ENCODE peak calls at places on chromosomes 16 and 17, in four cellular contexts. R is A549, Q is K562, G is HepG2. K is an unnamed sample.

GRCh38 chr16:25372716-25373115 is 115.1 kb upstream of the ZKSCAN2 start:
- DNase-seq in R (no peak), Q (peak), G (no peak), K (no peak)

GRCh38 chr16:10736926-10737625 is 6.6 kb upstream of the NUBP1 start:
- DNase-seq in Q (peak), G (peak), R (peak), K (peak)

GRCh38 chr16:57628008-57628781 is at the start of gene ADGRG1:
- DNase-seq in G (peak), R (peak), Q (peak), K (no peak)

GRCh38 chr17:29007456-29008455 is 1.9 kb upstream of the SEZ6 start:
- DNase-seq in R (peak), G (no peak), Q (no peak), K (no peak)

GRCh38 chr16:81431554-81432353 is 12.9 kb upstream of the CMIP start:
- DNase-seq in G (peak), Q (peak), R (peak), K (no peak)

GRCh38 chr17:68603027-68603426 is 1.9 kb upstream of the FAM20A start:
- DNase-seq in R (no peak), G (no peak), Q (no peak), K (no peak)

GRCh38 chr17:42979511-42980273 is at the start of gene PTGES3L:
- DNase-seq in Q (peak), G (peak), R (peak), K (no peak)

GRCh38 chr16:68995011-68995504 is 110.4 kb upstream of the HAS3 start:
- DNase-seq in G (peak), Q (peak), R (peak), K (no peak)

GRCh38 chr17:5861849-5862248 is 208.3 kb upstream of the WSCD1 start:
- DNase-seq in G (no peak), R (no peak), Q (no peak), K (no peak)

GRCh38 chr16:13510425-13511151 is 409.4 kb upstream of the ERCC4 start:
- DNase-seq in Q (peak), G (peak), R (no peak), K (no peak)

GRCh38 chr17:48241770-48242497 is 134.4 kb downstream of the SNX11 start:
- DNase-seq in R (no peak), G (no peak), Q (no peak), K (no peak)

GRCh38 chr17:29251969-29252866 is 5.6 kb downstream of the CRYBA1 start:
- DNase-seq in Q (peak), R (peak), G (no peak), K (no peak)

GRCh38 chr17:77944390-77945222 is 13.9 kb upstream of the TNRC6C start:
- DNase-seq in G (no peak), R (no peak), Q (no peak), K (no peak)

GRCh38 chr16:75260856-75261589 is 9.6 kb upstream of the BCAR1 start:
- DNase-seq in R (no peak), Q (no peak), G (no peak), K (no peak)

GRCh38 chr17:79024901-79025737 is 1.1 kb downstream of the C1QTNF1 start:
- DNase-seq in Q (no peak), R (no peak), G (no peak), K (no peak)

GRCh38 chr17:77487677-77488530 is 347.1 kb downstream of the SEC14L1 start:
- DNase-seq in Q (no peak), G (no peak), R (no peak), K (no peak)

GRCh38 chr16:86166414-86166813 is 267.5 kb downstream of the IRF8 start:
- DNase-seq in G (no peak), R (no peak), Q (no peak), K (no peak)

GRCh38 chr17:59311051-59311468 is 20.4 kb upstream of the YPEL2 start:
- DNase-seq in G (peak), Q (peak), R (peak), K (peak)

GRCh38 chr17:36939944-36940312 is 2.7 kb downstream of the LHX1 start:
- DNase-seq in R (no peak), Q (no peak), G (no peak), K (no peak)

GRCh38 chr16:66300037-66300436 is 66.5 kb upstream of the CDH5 start:
- DNase-seq in Q (no peak), G (no peak), R (no peak), K (no peak)

GRCh38 chr16:84120023-84120422 is 3.3 kb upstream of the MBTPS1 start:
- DNase-seq in R (no peak), Q (no peak), G (no peak), K (no peak)

GRCh38 chr17:3845754-3846738 is at the start of gene NCBP3:
- DNase-seq in R (peak), Q (peak), G (peak), K (peak)

GRCh38 chr16:57045694-57046381 is 46.5 kb upstream of the CPNE2 start:
- DNase-seq in R (peak), Q (peak), G (peak), K (peak)

GRCh38 chr17:10618202-10618635 is 38.9 kb downstream of the MYH3 start:
- DNase-seq in R (peak), Q (peak), G (peak), K (no peak)
- TF ChIP-seq POLR2AphosphoS2 in R (no peak), Q (no peak), G (no peak), K (no peak)

DNA sequence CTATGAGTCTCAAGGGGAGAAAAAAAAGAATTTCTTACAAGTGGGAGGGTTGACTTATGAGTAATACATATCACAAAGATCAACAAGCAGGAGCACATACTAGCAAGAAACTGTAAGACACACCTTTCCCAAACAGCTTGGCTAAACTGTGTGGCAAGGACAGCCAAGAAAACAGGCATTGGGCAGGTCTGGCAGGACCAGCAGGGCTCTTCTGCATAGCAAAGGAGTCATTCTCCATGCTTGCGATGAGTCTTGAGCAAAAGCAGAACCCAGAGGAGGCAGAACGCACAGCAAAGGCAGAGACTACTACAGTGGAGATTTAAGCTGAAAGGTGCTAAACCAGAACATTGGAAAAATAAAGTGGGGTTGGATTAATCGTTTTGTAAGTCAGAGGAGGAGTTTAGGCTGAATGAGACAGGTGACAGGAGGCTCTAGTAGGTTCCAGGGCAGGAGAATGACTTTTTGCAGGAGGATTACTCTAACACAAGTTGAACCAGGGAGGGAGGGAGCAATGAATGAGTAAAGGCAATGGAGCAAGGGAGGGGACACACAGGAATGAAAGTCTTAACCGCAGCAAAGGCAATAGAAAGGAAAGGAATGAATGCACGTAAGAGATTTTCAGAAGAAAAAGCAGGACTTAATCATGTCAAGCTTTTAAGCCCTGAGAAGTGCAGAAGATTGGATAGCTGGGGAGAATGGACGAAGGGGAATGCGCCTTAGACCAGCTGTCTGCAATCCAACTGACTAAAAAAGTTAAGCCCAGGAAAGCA is 2.7 kb downstream of the N4BP1 start:
- DNase-seq in R (peak), Q (no peak), G (no peak), K (no peak)
- H3K4me3 ChIP-seq in R (no peak), Q (no peak), G (peak), K (peak)

GRCh38 chr16:23092072-23092800 is 57.0 kb downstream of the USP31 start:
- DNase-seq in G (no peak), Q (no peak), R (no peak), K (no peak)

GRCh38 chr16:23092801-23093117 is 56.5 kb downstream of the USP31 start:
- DNase-seq in G (peak), R (no peak), Q (no peak), K (no peak)

GRCh38 chr16:23085949-23086348 is 63.3 kb downstream of the USP31 start:
- DNase-seq in G (no peak), Q (no peak), R (no peak), K (no peak)

GRCh38 chr16:23089111-23089510 is 60.1 kb downstream of the USP31 start:
- DNase-seq in R (no peak), Q (no peak), G (no peak), K (no peak)

DNA sequence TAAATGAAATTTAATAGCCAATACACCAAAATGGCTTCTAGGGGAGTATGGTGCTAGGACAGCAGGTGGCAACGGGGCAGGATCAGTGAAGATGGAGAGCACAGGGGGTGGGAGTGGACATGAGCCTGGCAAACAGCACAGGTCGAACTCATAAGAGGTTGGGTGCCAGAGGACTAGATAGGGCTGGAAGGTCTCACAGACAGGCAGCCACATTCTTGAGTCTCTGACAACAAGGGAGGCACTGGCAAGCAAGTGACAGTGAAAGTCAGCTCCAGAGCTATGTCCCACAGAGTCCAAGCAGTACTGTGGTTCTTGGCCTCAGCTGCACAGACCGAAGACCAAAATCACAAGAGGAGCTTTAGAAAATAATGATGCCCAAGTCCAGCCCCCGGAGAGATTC is 61.2 kb downstream of the USP31 start:
- DNase-seq in G (no peak), R (no peak), Q (no peak), K (no peak)
- TF ChIP-seq POLR2AphosphoS2 in G (no peak), R (no peak), Q (no peak), K (no peak)

DNA sequence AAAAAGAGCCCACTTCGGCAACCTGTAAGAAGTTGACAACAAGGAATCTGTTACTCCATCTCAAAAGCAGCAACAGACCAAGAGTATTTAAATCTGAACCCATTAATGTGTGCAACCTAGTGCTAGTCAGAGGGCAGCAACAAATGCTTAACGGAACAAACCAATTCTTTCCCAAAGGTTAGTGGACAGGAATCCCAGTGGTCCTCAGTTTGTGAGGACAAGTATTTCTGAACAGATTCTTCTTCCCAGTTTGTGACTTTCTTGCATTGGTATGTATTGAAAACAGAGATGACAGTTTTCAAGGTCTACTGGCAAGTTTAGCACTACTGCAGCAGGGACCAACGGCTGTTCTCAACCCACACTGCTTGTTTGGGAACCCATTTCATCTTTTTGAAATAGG is 2.9 kb downstream of the RPL26 start:
- DNase-seq in Q (no peak), G (no peak), R (no peak), K (no peak)
- H3K4me3 ChIP-seq in Q (peak), G (no peak), R (peak), K (peak)

DNA sequence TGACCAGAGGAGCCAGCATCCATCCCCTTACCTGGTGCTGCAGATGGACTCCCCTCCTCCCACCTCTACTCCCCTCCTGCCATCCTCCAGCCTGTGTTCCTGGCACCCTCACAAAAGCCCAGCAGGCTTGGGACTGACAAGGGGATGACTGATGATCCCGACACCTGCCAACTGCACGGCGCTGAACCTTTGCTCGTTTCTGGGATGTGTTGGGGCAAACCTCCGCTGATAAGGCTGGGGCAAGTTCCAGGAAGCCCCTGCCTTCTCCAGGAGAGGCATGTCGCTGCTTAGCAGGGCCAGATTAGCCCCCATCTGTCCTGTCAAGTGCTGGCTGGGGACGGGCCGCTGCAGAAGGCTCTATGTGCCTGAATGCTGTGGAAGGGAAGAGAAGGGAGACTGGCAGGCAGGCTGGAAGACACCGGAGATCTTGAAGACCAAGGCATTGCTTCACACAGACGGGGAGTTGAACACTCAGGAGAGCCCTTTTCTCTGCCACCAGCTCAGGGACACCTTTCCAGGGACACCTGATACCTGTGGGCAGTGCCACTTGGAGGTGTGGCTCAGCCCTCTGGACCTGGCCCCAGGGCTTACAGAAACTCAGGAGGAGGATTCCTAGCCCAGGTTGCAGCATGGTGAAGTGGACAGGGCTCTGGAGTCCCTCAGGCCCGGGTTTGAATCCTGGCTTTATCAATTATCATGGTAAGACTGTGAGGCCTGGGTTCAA is 973 bp upstream of the KRT15 start:
- DNase-seq in R (no peak), G (no peak), Q (peak), K (no peak)
- TF ChIP-seq POLR2AphosphoS2 in R (no peak), G (no peak), Q (no peak), K (no peak)

DNA sequence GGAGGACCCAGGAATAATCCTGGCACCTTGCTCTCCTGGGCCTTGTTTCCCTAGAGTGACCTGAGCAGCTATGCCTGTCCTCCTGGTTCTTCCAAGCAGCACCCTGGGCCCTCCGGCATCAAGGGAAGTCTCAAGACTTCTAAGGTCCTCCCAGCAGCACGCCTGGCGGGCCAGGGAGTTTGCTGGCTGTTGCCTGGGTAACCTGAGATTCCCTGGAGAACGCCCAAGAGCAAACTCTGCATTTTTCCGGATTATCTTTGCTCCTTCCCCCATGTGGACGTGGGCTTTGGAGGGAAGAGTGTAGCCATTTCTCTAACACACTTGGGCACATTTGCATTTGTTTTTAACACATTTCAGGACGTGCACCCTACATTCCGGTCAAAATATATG is 116.8 kb downstream of the ADCY9 start:
- DNase-seq in R (peak), Q (no peak), G (no peak), K (no peak)
- H3K4me3 ChIP-seq in R (no peak), Q (no peak), G (no peak), K (no peak)

DNA sequence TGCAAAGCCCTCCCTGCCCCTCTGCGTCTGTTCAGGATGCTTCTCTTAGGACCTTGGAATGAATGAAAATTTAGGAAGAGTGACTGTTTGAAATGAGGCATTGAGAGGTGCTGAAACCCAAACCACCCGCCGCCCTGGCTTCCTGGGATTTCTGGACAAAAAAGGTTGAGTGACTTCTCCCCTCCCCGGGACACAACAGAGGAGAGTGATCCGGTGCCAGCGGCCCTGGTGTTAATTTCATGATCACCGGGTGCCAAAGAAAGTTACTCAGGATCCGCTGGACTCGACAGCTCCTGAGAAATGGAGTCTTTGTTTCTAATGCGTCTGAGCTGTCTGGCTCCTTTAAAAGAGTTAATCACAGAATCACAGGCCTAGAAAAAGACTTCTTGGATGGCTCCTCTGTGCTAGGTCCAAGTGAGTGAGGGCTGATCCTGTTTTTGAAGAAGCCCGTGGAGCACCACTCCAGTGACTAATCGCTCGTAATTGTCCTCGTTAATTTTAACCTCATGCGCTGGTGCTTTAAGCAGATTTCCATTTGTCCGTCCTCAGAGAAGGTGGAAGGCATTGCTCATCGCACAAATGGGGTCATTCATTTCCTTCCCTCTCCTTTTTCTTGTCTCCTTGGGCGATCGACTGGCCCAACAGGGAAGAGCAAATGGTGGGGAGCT is 144.4 kb upstream of the ZFHX3 start:
- DNase-seq in R (no peak), G (no peak), Q (no peak), K (no peak)
- TF ChIP-seq POLR2AphosphoS2 in R (no peak), G (no peak), Q (no peak), K (no peak)

DNA sequence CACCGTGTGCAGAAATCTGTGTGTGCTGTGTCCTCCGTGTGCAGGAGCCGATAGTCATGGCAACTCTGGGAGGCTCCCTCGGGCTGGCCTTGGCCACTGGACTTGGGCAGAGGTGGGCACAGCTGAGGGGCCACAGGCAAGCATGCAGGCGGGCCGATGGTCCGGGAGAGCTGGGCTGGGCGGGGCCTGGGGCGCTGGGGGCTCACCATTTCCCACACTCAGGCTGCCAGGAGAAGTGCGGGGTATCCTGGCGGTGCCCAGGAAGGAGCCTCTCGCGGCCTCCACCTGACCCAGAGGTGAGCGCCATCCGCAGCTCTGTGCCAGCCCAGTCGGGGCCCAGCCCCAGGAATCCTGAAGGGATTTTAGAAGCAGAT is 28.4 kb downstream of the BAHCC1 start:
- DNase-seq in Q (no peak), R (no peak), G (no peak), K (no peak)
- H3K4me3 ChIP-seq in Q (no peak), R (peak), G (no peak), K (no peak)

DNA sequence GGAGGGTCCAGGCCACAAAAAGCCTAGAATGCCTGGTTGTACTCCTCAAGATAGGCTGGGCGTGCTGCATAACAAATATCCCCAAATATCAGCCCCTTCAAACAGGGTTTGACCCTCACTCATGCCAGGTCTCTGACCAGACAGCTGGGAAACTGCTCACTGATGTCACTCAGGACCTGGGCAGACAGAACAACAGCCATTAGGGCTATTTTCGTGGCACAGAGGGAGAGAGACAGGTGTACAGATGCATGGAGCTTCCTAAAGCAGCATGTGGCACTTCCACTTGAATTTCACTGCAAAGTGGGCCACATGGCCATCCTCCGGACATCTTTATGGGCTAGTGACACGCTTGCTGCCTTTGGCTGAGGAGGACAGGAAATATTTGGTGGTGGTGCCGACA is 73.1 kb downstream of the SREBF1 start:
- DNase-seq in G (no peak), R (no peak), Q (no peak), K (no peak)
- TF ChIP-seq POLR2AphosphoS2 in G (no peak), R (no peak), Q (no peak), K (no peak)

K was measured in GM12878.